ENCODE peak calls at places on chromosomes 4 and X, in seven cellular contexts. F, D, Z, I, V, P and X are unnamed samples.

GRCh38 chr4:75718529-75718928 is 5.8 kb upstream of the USO1 start:
- DNase-seq in Z (no peak), D (no peak), I (no peak), V (no peak), P (peak), F (no peak), X (no peak)

GRCh38 chr4:112881842-112882241 is 167.6 kb upstream of the ANK2 start:
- DNase-seq in Z (no peak), I (no peak), F (no peak), D (no peak), V (no peak), P (no peak), X (no peak)

GRCh38 chrX:129748265-129748664 is 9.5 kb downstream of the XPNPEP2 start:
- DNase-seq in V (peak), P (peak), I (peak), D (no peak), F (no peak), Z (no peak), X (no peak)

GRCh38 chrX:44817029-44817428 is 26.8 kb upstream of the DUSP21 start:
- DNase-seq in I (no peak), F (no peak), Z (no peak), P (no peak), D (no peak), V (no peak), X (no peak)

GRCh38 chr4:179097741-179098140 is 1655.5 kb upstream of the AGA start:
- DNase-seq in F (no peak), Z (no peak), I (no peak), V (no peak), D (peak), P (no peak), X (no peak)

GRCh38 chrX:43836435-43837184 is 45.6 kb downstream of the MAOB start:
- DNase-seq in D (peak), V (peak), F (no peak), Z (no peak), I (no peak), P (peak), X (no peak)

GRCh38 chr4:92303621-92304027 is at the start of gene GRID2:
- DNase-seq in V (peak), D (no peak), I (no peak), Z (no peak), F (no peak), P (peak), X (no peak)

GRCh38 chr4:74516321-74516720 is 71.4 kb downstream of the AREG start:
- DNase-seq in Z (no peak), F (no peak), D (no peak), V (peak), I (no peak), P (peak), X (no peak)

GRCh38 chr4:184398741-184399504 is 75.4 kb downstream of the IRF2 start:
- DNase-seq in V (no peak), P (no peak), I (no peak), D (no peak), Z (no peak), F (no peak), X (no peak)

GRCh38 chrX:131828482-131828881 is 194.6 kb upstream of the STK26 start:
- DNase-seq in D (no peak), Z (no peak), V (no peak), I (no peak), F (no peak), P (no peak), X (no peak)

GRCh38 chrX:41381685-41382084 is 47.7 kb downstream of the DDX3X start:
- DNase-seq in Z (peak), P (peak), V (peak), F (peak), I (peak), D (peak), X (no peak)

GRCh38 chrX:54675762-54676161 is 122.3 kb downstream of the ITIH6 start:
- DNase-seq in F (no peak), V (no peak), I (no peak), Z (no peak), D (no peak), P (no peak), X (no peak)

GRCh38 chr4:165874799-165875371 is 1.8 kb downstream of the TLL1 start:
- DNase-seq in D (no peak), P (no peak), Z (peak), I (no peak), V (no peak), F (no peak), X (peak)

GRCh38 chr4:75849459-75849858 is 52.8 kb downstream of the PPEF2 start:
- DNase-seq in P (peak), V (no peak), I (no peak), D (no peak), Z (no peak), F (no peak), X (no peak)

GRCh38 chr4:82099863-82100579 is 273.8 kb downstream of the HNRNPD start:
- DNase-seq in P (no peak), F (no peak), V (peak), I (no peak), D (no peak), Z (no peak), X (no peak)

GRCh38 chrX:21678059-21678458 is 19.9 kb upstream of the KLHL34 start:
- DNase-seq in F (no peak), V (no peak), Z (no peak), P (no peak), D (no peak), I (no peak), X (no peak)

GRCh38 chr4:157115613-157116340 is 39.8 kb downstream of the GLRB start:
- DNase-seq in P (peak), V (peak), F (no peak), I (peak), Z (no peak), D (no peak), X (no peak)

GRCh38 chr4:73704314-73705055 is 35.9 kb upstream of the CXCL8 start:
- DNase-seq in V (peak), D (peak), P (peak), F (no peak), I (peak), Z (peak), X (no peak)

GRCh38 chr4:75036046-75036445 is 103.1 kb downstream of the PARM1 start:
- DNase-seq in P (no peak), D (no peak), I (no peak), Z (no peak), F (no peak), V (no peak), X (no peak)

GRCh38 chr4:94571720-94572119 is 120.0 kb downstream of the PDLIM5 start:
- DNase-seq in V (no peak), I (no peak), F (no peak), Z (no peak), P (no peak), D (no peak), X (no peak)

GRCh38 chrX:69995400-69996101 is 54.2 kb downstream of the AWAT2 start:
- DNase-seq in I (no peak), D (no peak), P (no peak), V (no peak), Z (no peak), F (no peak), X (no peak)

GRCh38 chr4:94978904-94979303 is 221.1 kb downstream of the BMPR1B start:
- DNase-seq in V (peak), I (no peak), P (peak), D (no peak), F (no peak), Z (no peak), X (no peak)

GRCh38 chr4:6278801-6279197 is 9.1 kb downstream of the WFS1 start:
- DNase-seq in Z (peak), V (peak), F (no peak), I (no peak), D (no peak), P (peak), X (no peak)

GRCh38 chr4:159248383-159249178 is 145.7 kb downstream of the RAPGEF2 start:
- DNase-seq in F (no peak), I (peak), V (peak), P (peak), D (peak), Z (peak), X (no peak)

GRCh38 chr4:105971032-105971431 is 75.8 kb downstream of the NPNT start:
- DNase-seq in D (no peak), P (no peak), F (no peak), I (no peak), V (no peak), Z (no peak), X (no peak)

GRCh38 chrX:120514236-120514635 is 45.1 kb upstream of the LAMP2 start:
- DNase-seq in D (no peak), I (no peak), F (no peak), V (peak), Z (no peak), P (peak), X (no peak)

DNA sequence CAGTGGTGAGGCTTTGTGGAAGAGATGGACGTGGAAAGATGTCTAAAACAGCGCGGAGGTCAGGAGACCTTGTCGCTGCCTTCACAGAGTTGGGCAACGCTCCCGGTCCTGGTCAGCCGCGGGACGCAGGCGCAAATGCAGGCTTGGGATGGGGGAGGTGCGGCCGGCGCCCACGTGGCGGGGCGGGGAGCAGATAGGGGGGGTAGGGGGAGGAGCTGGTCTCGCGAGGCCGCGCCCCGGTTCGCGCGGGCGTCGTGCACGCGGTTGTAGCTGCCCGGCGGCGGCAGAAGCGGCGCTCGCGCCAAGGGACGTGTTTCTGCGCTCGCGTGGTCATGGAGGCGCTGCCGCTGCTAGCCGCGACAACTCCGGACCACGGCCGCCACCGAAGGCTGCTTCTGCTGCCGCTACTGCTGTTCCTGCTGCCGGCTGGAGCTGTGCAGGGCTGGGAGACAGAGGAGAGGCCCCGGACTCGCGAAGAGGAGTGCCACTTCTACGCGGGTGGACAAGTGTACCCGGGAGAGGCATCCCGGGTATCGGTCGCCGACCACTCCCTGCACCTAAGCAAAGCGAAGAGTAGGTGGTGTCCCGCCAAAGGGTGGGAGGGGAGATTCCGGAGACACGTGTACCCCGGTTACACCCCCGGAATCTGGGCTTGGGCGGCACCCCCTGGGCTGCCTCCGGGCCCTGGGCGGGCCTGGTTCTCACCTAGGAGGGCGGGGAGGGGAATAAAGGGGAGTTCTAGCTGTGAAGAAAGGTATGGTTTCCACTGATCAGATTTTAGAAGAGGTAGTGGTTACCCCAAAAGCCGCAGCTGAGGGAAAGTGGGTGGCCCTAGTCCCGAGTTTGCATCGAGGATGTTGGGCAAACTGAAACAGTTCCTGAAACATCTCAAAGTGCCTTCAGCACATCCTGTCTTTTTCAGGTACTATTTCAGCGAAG is at the start of gene PRDX4:
- DNase-seq in D (peak), Z (peak), I (peak), F (peak), V (peak), P (peak), X (peak)
- TF ChIP-seq CTCF in D (no peak), Z (no peak), I (no peak), F (no peak), V (no peak), P (no peak), X (peak)

GRCh38 chr4:85548116-85548515 is 73.2 kb downstream of the ARHGAP24 start:
- DNase-seq in Z (no peak), F (no peak), P (peak), V (peak), I (no peak), D (no peak), X (no peak)
- TF ChIP-seq CTCF in Z (no peak), F (no peak), P (no peak), V (peak), I (no peak), D (no peak), X (peak)

GRCh38 chr4:177100307-177100706 is 209.4 kb upstream of the NEIL3 start:
- DNase-seq in D (no peak), V (no peak), I (no peak), P (no peak), Z (no peak), F (no peak), X (no peak)
- TF ChIP-seq CTCF in D (no peak), V (no peak), I (no peak), P (peak), Z (no peak), F (no peak), X (no peak)

GRCh38 chr4:153013202-153013988 is 77.3 kb downstream of the FHDC1 start:
- DNase-seq in V (no peak), I (no peak), Z (no peak), F (no peak), P (no peak), D (no peak), X (no peak)

GRCh38 chr4:153004106-153004881 is 68.2 kb downstream of the FHDC1 start:
- DNase-seq in D (no peak), V (no peak), P (no peak), Z (no peak), I (no peak), F (no peak), X (no peak)

GRCh38 chr4:153005914-153006381 is 69.8 kb downstream of the FHDC1 start:
- DNase-seq in P (no peak), V (no peak), Z (no peak), I (no peak), F (no peak), D (no peak), X (no peak)

GRCh38 chr4:153010137-153010536 is 74.0 kb downstream of the FHDC1 start:
- DNase-seq in Z (no peak), D (no peak), V (no peak), P (no peak), I (no peak), F (no peak), X (no peak)

DNA sequence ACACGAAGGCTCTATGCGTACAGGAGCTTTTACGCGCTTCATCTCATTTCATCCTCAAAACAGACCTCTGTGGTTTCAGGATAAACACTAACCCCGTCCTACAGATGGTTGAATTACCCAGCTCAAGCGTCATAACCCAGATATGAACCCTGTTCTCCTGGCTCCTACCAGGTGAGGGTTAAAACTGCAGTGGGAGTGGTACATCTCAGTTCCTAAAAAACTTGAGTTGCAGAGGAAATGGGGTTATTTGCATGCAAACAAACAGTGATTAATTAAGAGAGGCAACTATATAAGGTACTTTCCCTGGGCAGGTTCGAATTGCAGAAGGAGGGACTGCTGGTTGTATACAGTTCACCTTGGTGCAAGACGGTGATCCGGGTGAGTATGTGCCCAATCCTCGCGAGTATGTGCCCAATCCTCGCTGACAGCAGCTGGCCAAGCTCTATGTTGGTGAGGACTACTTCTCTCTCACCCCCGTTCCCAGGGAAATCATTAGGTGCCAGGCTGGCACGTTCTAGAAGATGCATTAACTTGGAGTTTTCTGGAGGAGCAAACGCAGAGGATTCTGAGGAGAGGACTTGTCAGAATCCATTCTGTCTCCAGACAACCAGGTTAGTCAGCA is 72.6 kb downstream of the FHDC1 start:
- DNase-seq in P (no peak), V (no peak), F (no peak), I (no peak), D (no peak), Z (no peak), X (no peak)
- TF ChIP-seq CTCF in P (no peak), V (no peak), F (no peak), I (no peak), D (no peak), Z (no peak), X (no peak)

GRCh38 chr4:29375716-29376115 is 1344.5 kb upstream of the PCDH7 start:
- DNase-seq in P (no peak), I (no peak), F (no peak), V (no peak), Z (no peak), D (no peak), X (no peak)

DNA sequence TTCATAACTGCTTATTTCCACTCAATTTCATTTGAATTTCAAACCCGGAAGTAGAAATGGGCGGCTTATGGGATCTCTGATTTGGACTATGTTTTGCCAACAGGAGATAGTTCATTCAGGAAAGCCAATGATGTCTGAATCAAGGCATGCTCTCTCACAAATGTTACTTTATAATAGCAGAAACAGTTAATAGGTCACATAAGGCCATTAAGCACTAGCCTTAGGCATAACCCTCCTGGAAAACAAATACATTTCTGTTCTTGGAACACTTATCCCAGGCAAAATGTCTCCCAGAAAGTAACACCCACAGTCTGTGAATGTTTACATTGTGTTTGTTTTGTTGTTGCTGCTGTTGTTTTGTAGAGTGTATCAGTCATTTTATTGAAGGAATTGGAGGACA is 1347.2 kb upstream of the PCDH7 start:
- DNase-seq in V (no peak), F (no peak), D (no peak), Z (no peak), I (no peak), P (no peak), X (no peak)
- TF ChIP-seq CTCF in V (no peak), F (no peak), D (no peak), Z (no peak), I (no peak), P (no peak), X (no peak)